ENCODE peak calls at places on chromosomes 5 and 9, in ten cellular contexts. One of them, this sample, is unnamed.

GRCh38 chr9:20022410-20022809 is 233.6 kb upstream of the SLC24A2 start:
- DNase-seq in AG04450: no peak
- DNase-seq in A549: no peak
- DNase-seq in RWPE1: no peak
- DNase-seq in IMR-90: peak; percentile 62
- DNase-seq in upper lobe of left lung: no peak
- DNase-seq in mucosa of descending colon: no peak
- DNase-seq in cardiac muscle cell: no peak
- DNase-seq in adrenal gland: no peak
- DNase-seq in body of pancreas: no peak
- DNase-seq in this sample: no peak

GRCh38 chr5:1511037-1511436 is 12.7 kb downstream of the LPCAT1 start:
- DNase-seq in A549: no peak
- DNase-seq in mucosa of descending colon: peak; percentile 17
- DNase-seq in body of pancreas: peak; percentile 4
- DNase-seq in AG04450: no peak
- DNase-seq in upper lobe of left lung: peak; percentile 78
- DNase-seq in IMR-90: no peak
- DNase-seq in adrenal gland: peak; percentile 48
- DNase-seq in cardiac muscle cell: no peak
- DNase-seq in RWPE1: no peak
- DNase-seq in this sample: no peak

GRCh38 chr5:103346162-103346748 is 87.7 kb downstream of the MACIR start:
- DNase-seq in body of pancreas: no peak
- DNase-seq in mucosa of descending colon: no peak
- DNase-seq in AG04450: no peak
- DNase-seq in RWPE1: no peak
- DNase-seq in adrenal gland: no peak
- DNase-seq in cardiac muscle cell: no peak
- DNase-seq in IMR-90: no peak
- DNase-seq in A549: no peak
- DNase-seq in upper lobe of left lung: no peak
- DNase-seq in this sample: no peak

GRCh38 chr9:136013116-136013515 is 51.9 kb upstream of the UBAC1 start:
- DNase-seq in AG04450: no peak
- DNase-seq in RWPE1: no peak
- DNase-seq in adrenal gland: no peak
- DNase-seq in body of pancreas: peak; percentile 2
- DNase-seq in mucosa of descending colon: peak; percentile 15
- DNase-seq in A549: no peak
- DNase-seq in cardiac muscle cell: no peak
- DNase-seq in IMR-90: no peak
- DNase-seq in upper lobe of left lung: peak; percentile 70
- DNase-seq in this sample: no peak

GRCh38 chr5:98492258-98492657 is 281.2 kb upstream of the RGMB start:
- DNase-seq in AG04450: no peak
- DNase-seq in A549: no peak
- DNase-seq in cardiac muscle cell: no peak
- DNase-seq in mucosa of descending colon: no peak
- DNase-seq in IMR-90: no peak
- DNase-seq in adrenal gland: no peak
- DNase-seq in body of pancreas: no peak
- DNase-seq in upper lobe of left lung: no peak
- DNase-seq in RWPE1: peak; percentile 41
- DNase-seq in this sample: no peak

GRCh38 chr9:3177921-3178320 is 334.0 kb upstream of the PUM3 start:
- DNase-seq in cardiac muscle cell: no peak
- DNase-seq in IMR-90: no peak
- DNase-seq in adrenal gland: no peak
- DNase-seq in body of pancreas: no peak
- DNase-seq in RWPE1: no peak
- DNase-seq in AG04450: no peak
- DNase-seq in A549: no peak
- DNase-seq in mucosa of descending colon: no peak
- DNase-seq in upper lobe of left lung: no peak
- DNase-seq in this sample: no peak

GRCh38 chr5:60332244-60333018 is 367.5 kb downstream of the DEPDC1B start:
- DNase-seq in body of pancreas: no peak
- DNase-seq in upper lobe of left lung: no peak
- DNase-seq in adrenal gland: no peak
- DNase-seq in mucosa of descending colon: no peak
- DNase-seq in RWPE1: peak; percentile 88
- DNase-seq in AG04450: no peak
- DNase-seq in A549: peak; percentile 13
- DNase-seq in IMR-90: peak; percentile 37
- DNase-seq in cardiac muscle cell: no peak
- DNase-seq in this sample: no peak

GRCh38 chr9:98185611-98186171 is 6.7 kb downstream of the CORO2A start:
- DNase-seq in mucosa of descending colon: no peak
- DNase-seq in upper lobe of left lung: no peak
- DNase-seq in IMR-90: no peak
- DNase-seq in cardiac muscle cell: no peak
- DNase-seq in A549: no peak
- DNase-seq in AG04450: no peak
- DNase-seq in RWPE1: no peak
- DNase-seq in body of pancreas: no peak
- DNase-seq in adrenal gland: no peak
- DNase-seq in this sample: no peak

GRCh38 chr5:105554613-105555169 is 1992.1 kb upstream of the NUDT12 start:
- DNase-seq in AG04450: no peak
- DNase-seq in upper lobe of left lung: no peak
- DNase-seq in RWPE1: no peak
- DNase-seq in cardiac muscle cell: no peak
- DNase-seq in adrenal gland: no peak
- DNase-seq in IMR-90: no peak
- DNase-seq in A549: no peak
- DNase-seq in body of pancreas: no peak
- DNase-seq in mucosa of descending colon: no peak
- DNase-seq in this sample: no peak

GRCh38 chr5:74927336-74927735 is 61.1 kb upstream of the FAM169A start:
- DNase-seq in RWPE1: no peak
- DNase-seq in adrenal gland: no peak
- DNase-seq in body of pancreas: no peak
- DNase-seq in AG04450: no peak
- DNase-seq in upper lobe of left lung: no peak
- DNase-seq in IMR-90: no peak
- DNase-seq in mucosa of descending colon: no peak
- DNase-seq in cardiac muscle cell: no peak
- DNase-seq in A549: no peak
- DNase-seq in this sample: no peak

GRCh38 chr9:16813838-16814237 is 56.6 kb downstream of the BNC2 start:
- DNase-seq in IMR-90: no peak
- DNase-seq in A549: no peak
- DNase-seq in body of pancreas: no peak
- DNase-seq in upper lobe of left lung: no peak
- DNase-seq in cardiac muscle cell: no peak
- DNase-seq in AG04450: no peak
- DNase-seq in adrenal gland: no peak
- DNase-seq in mucosa of descending colon: no peak
- DNase-seq in RWPE1: no peak
- DNase-seq in this sample: no peak

DNA sequence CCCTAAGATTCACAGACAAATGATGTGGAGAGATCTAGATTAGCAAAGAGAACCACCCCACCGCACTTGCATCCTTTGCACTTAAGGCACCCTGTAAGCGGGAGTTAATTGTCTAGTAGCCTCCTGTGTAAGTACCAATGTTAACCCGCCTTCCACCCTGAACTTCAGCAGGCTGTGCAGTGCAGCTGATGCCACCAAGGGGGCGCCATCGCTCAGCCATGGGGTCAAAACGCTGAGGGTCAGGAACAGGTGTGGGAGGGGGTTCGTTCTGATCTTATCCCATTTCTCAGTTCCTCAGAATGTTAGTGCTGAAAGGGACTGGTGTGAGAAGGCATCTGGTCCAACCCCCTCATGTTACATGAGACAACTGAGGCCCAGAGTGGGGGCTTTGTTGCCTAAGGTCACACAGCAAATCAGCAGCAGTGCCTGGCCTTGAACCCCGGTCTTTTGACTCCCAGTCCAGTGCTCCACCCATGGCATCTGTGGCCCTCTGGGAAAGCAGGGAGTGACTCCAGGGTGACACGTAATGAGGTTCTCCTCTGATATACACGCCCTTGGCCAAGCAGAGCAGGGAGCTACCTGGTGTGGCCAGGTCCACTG is 57.3 kb downstream of the CYFIP2 start:
- DNase-seq in IMR-90: no peak
- DNase-seq in adrenal gland: no peak
- DNase-seq in RWPE1: no peak
- DNase-seq in body of pancreas: no peak
- DNase-seq in upper lobe of left lung: no peak
- DNase-seq in cardiac muscle cell: no peak
- DNase-seq in AG04450: no peak
- DNase-seq in A549: no peak
- DNase-seq in mucosa of descending colon: no peak
- DNase-seq in this sample: no peak
- TF ChIP-seq CTCF in IMR-90: peak; percentile 17
- TF ChIP-seq CTCF in adrenal gland: no peak
- TF ChIP-seq CTCF in RWPE1: no peak
- TF ChIP-seq CTCF in body of pancreas: no peak
- TF ChIP-seq CTCF in upper lobe of left lung: no peak
- TF ChIP-seq CTCF in cardiac muscle cell: peak; percentile 17
- TF ChIP-seq CTCF in AG04450: peak; percentile 19
- TF ChIP-seq CTCF in A549: no peak
- TF ChIP-seq CTCF in mucosa of descending colon: no peak
- TF ChIP-seq CTCF in this sample: no peak

GRCh38 chr5:180209137-180209581 is at the start of gene RASGEF1C:
- DNase-seq in adrenal gland: peak; percentile 67
- DNase-seq in RWPE1: peak; percentile 82
- DNase-seq in IMR-90: peak; percentile 47
- DNase-seq in mucosa of descending colon: peak; percentile 80
- DNase-seq in AG04450: peak; percentile 3
- DNase-seq in A549: peak; percentile 76
- DNase-seq in cardiac muscle cell: peak; percentile 90
- DNase-seq in body of pancreas: peak; percentile 78
- DNase-seq in upper lobe of left lung: peak; percentile 95
- DNase-seq in this sample: peak; percentile 71
- TF ChIP-seq CTCF in adrenal gland: no peak
- TF ChIP-seq CTCF in RWPE1: peak; percentile 85
- TF ChIP-seq CTCF in IMR-90: peak; percentile 65
- TF ChIP-seq CTCF in mucosa of descending colon: peak; percentile 24
- TF ChIP-seq CTCF in AG04450: peak; percentile 33
- TF ChIP-seq CTCF in A549: peak; percentile 81
- TF ChIP-seq CTCF in cardiac muscle cell: peak; percentile 16
- TF ChIP-seq CTCF in body of pancreas: peak; percentile 90
- TF ChIP-seq CTCF in upper lobe of left lung: peak; percentile 60
- TF ChIP-seq CTCF in this sample: no peak

GRCh38 chr5:111635946-111636315 is 121.1 kb downstream of the NREP start:
- DNase-seq in A549: no peak
- DNase-seq in AG04450: no peak
- DNase-seq in mucosa of descending colon: no peak
- DNase-seq in body of pancreas: no peak
- DNase-seq in adrenal gland: no peak
- DNase-seq in IMR-90: peak; percentile 39
- DNase-seq in RWPE1: no peak
- DNase-seq in upper lobe of left lung: no peak
- DNase-seq in cardiac muscle cell: no peak
- DNase-seq in this sample: no peak

GRCh38 chr5:111635151-111635945 is 121.6 kb downstream of the NREP start:
- DNase-seq in IMR-90: no peak
- DNase-seq in upper lobe of left lung: no peak
- DNase-seq in cardiac muscle cell: no peak
- DNase-seq in body of pancreas: peak; percentile 28
- DNase-seq in RWPE1: no peak
- DNase-seq in mucosa of descending colon: no peak
- DNase-seq in A549: no peak
- DNase-seq in AG04450: no peak
- DNase-seq in adrenal gland: no peak
- DNase-seq in this sample: peak; percentile 42

GRCh38 chr5:111627862-111628261 is 115.5 kb upstream of the STARD4 start:
- DNase-seq in A549: no peak
- DNase-seq in IMR-90: no peak
- DNase-seq in body of pancreas: no peak
- DNase-seq in AG04450: no peak
- DNase-seq in upper lobe of left lung: no peak
- DNase-seq in adrenal gland: no peak
- DNase-seq in RWPE1: no peak
- DNase-seq in cardiac muscle cell: no peak
- DNase-seq in mucosa of descending colon: no peak
- DNase-seq in this sample: no peak

GRCh38 chr5:111628901-111629300 is 116.6 kb upstream of the STARD4 start:
- DNase-seq in RWPE1: no peak
- DNase-seq in mucosa of descending colon: no peak
- DNase-seq in body of pancreas: no peak
- DNase-seq in A549: no peak
- DNase-seq in cardiac muscle cell: no peak
- DNase-seq in AG04450: no peak
- DNase-seq in adrenal gland: no peak
- DNase-seq in upper lobe of left lung: no peak
- DNase-seq in IMR-90: peak; percentile 4
- DNase-seq in this sample: no peak

DNA sequence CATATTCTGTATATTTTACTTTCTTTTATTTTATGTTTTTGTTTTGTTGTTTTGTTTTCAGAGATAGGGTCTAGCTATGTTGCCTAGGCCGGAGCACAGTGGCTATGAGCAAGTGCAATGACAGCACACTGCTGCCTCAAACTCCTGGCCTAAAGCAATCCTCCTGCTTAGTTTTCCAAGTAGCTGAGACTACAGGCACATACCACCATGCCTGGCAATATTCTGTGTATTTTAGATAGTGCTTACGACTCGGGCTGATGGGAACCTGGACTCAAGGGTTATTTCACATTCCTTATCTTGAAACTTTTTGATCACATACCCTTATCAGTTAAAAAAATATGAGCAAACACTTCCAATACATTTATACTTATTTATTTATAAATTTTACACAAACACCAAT is 119.0 kb upstream of the STARD4 start:
- DNase-seq in body of pancreas: no peak
- DNase-seq in A549: no peak
- DNase-seq in RWPE1: no peak
- DNase-seq in AG04450: no peak
- DNase-seq in IMR-90: no peak
- DNase-seq in cardiac muscle cell: no peak
- DNase-seq in mucosa of descending colon: no peak
- DNase-seq in upper lobe of left lung: no peak
- DNase-seq in adrenal gland: no peak
- DNase-seq in this sample: no peak
- TF ChIP-seq CTCF in body of pancreas: no peak
- TF ChIP-seq CTCF in A549: no peak
- TF ChIP-seq CTCF in RWPE1: no peak
- TF ChIP-seq CTCF in AG04450: no peak
- TF ChIP-seq CTCF in IMR-90: no peak
- TF ChIP-seq CTCF in cardiac muscle cell: no peak
- TF ChIP-seq CTCF in mucosa of descending colon: no peak
- TF ChIP-seq CTCF in upper lobe of left lung: no peak
- TF ChIP-seq CTCF in adrenal gland: no peak
- TF ChIP-seq CTCF in this sample: no peak

DNA sequence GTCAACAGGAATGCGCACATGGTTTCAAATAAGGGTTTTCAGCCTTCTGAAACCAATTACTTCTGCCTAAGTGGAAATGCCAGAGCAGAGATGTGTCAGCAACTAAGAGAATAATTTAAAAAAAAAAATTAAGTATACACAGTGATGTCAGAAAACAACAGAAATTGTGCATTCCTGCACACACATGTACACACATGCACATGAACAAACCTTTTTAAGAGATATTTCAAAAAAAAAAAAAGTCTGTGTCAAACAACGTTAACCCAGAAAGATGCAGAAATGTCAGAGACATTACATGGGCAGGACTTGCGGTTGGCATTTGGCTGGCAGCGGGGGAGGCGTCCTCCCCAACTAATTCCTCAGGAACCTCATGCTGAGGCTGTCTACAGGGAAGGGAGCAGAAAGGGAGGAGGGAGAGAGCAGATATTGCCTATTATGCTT is 536.9 kb upstream of the WWC1 start:
- DNase-seq in AG04450: no peak
- DNase-seq in RWPE1: no peak
- DNase-seq in IMR-90: no peak
- DNase-seq in A549: no peak
- DNase-seq in adrenal gland: no peak
- DNase-seq in mucosa of descending colon: no peak
- DNase-seq in upper lobe of left lung: no peak
- DNase-seq in body of pancreas: no peak
- DNase-seq in cardiac muscle cell: no peak
- DNase-seq in this sample: no peak
- TF ChIP-seq CTCF in AG04450: no peak
- TF ChIP-seq CTCF in RWPE1: no peak
- TF ChIP-seq CTCF in IMR-90: no peak
- TF ChIP-seq CTCF in A549: no peak
- TF ChIP-seq CTCF in adrenal gland: no peak
- TF ChIP-seq CTCF in mucosa of descending colon: no peak
- TF ChIP-seq CTCF in upper lobe of left lung: no peak
- TF ChIP-seq CTCF in body of pancreas: no peak
- TF ChIP-seq CTCF in cardiac muscle cell: no peak
- TF ChIP-seq CTCF in this sample: no peak

This sample was measured in stomach.